ENCODE peak calls at places on chromosomes 4 and X, in eight cellular contexts. Y is K562, E is breast epithelium, S is H1, J is A549, K is right lobe of liver, M is IMR-90, N is GM12892. G is an unnamed sample.

GRCh38 chr4:133149932-133150642 is 993 bp downstream of the PCDH10 start:
- DNase-seq in S (no peak), K (no peak), Y (no peak), M (no peak), N (no peak), J (no peak), E (no peak), G (no peak)

GRCh38 chrX:52852110-52852872 is 15.6 kb downstream of the XAGE3 start:
- DNase-seq in Y (no peak), N (no peak), K (no peak), S (no peak), J (no peak), M (peak; percentile 43), E (no peak), G (no peak)

GRCh38 chr4:53656421-53656981 is 65.2 kb upstream of the LNX1 start:
- DNase-seq in N (no peak), J (no peak), K (no peak), Y (no peak), M (peak; percentile 21), S (no peak), E (no peak), G (no peak)

GRCh38 chr4:1406946-1407656 is 859 bp upstream of the NKX1-1 start:
- DNase-seq in E (peak; percentile 31), J (no peak), K (no peak), N (no peak), M (no peak), Y (no peak), S (no peak), G (no peak)

GRCh38 chr4:184649971-184650855 is 675 bp downstream of the PRIMPOL start:
- DNase-seq in E (no peak), M (peak; percentile 65), K (no peak), N (no peak), S (no peak), Y (no peak), J (no peak), G (no peak)

GRCh38 chr4:48635310-48635709 is 144.8 kb downstream of the FRYL start:
- DNase-seq in S (no peak), E (no peak), Y (no peak), K (no peak), J (no peak), N (no peak), M (peak; percentile 37), G (no peak)

GRCh38 chr4:54099287-54099958 is 540 bp upstream of the GSX2 start:
- DNase-seq in N (no peak), K (no peak), J (no peak), Y (no peak), M (no peak), E (no peak), S (peak; percentile 72), G (no peak)

GRCh38 chrX:153968255-153968654 is 3.4 kb downstream of the HCFC1 start:
- DNase-seq in S (no peak), J (no peak), E (no peak), N (no peak), M (no peak), K (no peak), Y (no peak), G (no peak)

GRCh38 chrX:39688576-39689373 is 409.0 kb downstream of the BCOR start:
- DNase-seq in E (no peak), J (peak; percentile 23), N (peak; percentile 36), Y (peak; percentile 82), S (peak; percentile 63), M (peak; percentile 7), K (peak; percentile 64), G (no peak)

DNA sequence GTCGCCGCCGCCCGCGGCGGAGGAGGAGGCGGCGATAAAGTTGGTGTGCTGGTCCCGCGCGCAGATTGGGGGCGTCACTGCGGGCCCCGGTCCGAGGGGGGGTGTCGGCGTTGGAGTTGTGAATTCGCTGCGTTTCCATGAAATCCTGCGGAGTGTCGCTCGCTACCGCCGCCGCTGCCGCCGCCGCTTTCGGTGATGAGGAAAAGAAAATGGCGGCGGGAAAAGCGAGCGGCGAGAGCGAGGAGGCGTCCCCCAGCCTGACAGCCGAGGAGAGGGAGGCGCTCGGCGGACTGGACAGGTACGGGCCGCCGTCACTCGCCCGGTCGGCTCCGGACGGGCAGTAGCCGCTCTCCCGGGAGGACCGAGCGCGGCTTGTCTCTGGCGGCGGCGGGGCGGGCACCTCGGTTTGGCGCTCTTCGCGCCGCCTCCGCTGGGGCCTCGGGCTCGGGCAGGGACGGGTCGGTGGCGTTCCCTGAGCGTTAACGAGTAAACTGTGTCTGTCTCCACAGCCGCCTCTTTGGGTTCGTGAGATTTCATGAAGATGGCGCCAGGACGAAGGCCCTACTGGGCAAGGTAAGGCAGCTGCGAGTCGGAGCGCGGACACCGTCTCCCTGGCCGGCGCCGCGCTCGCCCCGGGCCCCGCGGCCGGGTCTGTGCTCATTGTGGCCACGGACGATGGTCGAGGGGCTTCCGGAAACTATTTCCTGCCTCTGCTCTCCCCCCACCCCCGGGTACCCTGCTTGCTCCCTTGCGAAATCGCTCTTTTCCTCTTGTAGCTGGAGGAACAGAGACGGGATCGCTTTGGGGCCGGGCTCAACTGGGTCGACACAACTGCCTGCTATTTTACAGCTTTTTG is 655 bp downstream of the KDM6A start:
- DNase-seq in E (peak; percentile 50), K (peak; percentile 60), J (no peak), N (peak; percentile 31), Y (peak; percentile 29), M (peak; percentile 44), S (peak; percentile 46), G (no peak)
- TF ChIP-seq POLR2A in E (no peak), K (peak; percentile 22), J (no peak), N (peak; percentile 62), Y (peak; percentile 17), M (peak; percentile 55), S (no peak), G (no peak)

GRCh38 chr4:6928067-6928466 is 18.4 kb downstream of the TBC1D14 start:
- DNase-seq in K (no peak), N (no peak), M (no peak), Y (no peak), J (no peak), S (no peak), E (no peak), G (no peak)

GRCh38 chr4:6926081-6926480 is 16.5 kb downstream of the TBC1D14 start:
- DNase-seq in S (no peak), J (no peak), E (no peak), Y (no peak), N (no peak), M (no peak), K (no peak), G (no peak)

GRCh38 chr4:6925357-6925836 is 15.8 kb downstream of the TBC1D14 start:
- DNase-seq in K (no peak), Y (peak; percentile 35), M (no peak), N (no peak), S (no peak), J (no peak), E (no peak), G (no peak)

GRCh38 chr4:6929339-6929734 is 19.7 kb downstream of the TBC1D14 start:
- DNase-seq in K (no peak), E (no peak), S (no peak), J (no peak), Y (no peak), M (no peak), N (no peak), G (no peak)

GRCh38 chr4:6926681-6927478 is 17.3 kb downstream of the TBC1D14 start:
- DNase-seq in E (no peak), M (peak; percentile 60), J (no peak), S (no peak), K (peak; percentile 85), N (no peak), Y (peak; percentile 77), G (no peak)
- TF ChIP-seq POLR2A in E (no peak), M (no peak), J (no peak), S (no peak), K (peak; percentile 65), N (no peak), Y (no peak), G (no peak)

DNA sequence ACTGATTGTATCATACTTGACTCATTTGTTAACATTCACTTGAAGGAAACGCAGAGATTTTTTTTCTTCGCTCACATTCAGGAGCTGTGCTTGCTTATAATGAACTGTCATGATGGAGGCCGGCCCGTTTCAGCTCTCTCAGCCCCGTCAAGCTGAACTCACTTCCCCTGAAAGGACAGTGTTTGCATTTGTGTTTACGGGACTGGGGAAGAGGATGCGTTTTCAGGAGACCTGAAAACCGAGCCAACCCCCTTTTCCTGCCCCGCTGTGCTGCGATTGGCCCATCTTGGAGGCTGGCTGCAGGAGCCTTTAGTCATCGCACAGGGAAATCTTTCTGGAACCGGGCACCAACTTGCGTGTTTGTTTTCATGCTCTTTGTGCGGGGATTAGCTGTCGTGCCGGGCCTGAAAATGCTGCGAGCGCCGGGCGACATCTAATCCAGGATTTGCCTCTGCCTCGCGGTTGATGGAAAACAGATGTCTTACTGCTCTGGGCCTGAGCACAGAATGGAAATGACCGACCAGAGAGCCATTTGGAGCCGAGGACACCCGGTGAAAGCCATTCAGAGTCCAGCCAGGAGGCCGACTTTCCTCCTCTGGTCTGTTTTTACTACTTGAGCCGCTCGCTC is 18.0 kb downstream of the TRIM2 start:
- DNase-seq in N (peak; percentile 16), M (peak; percentile 87), S (peak; percentile 65), J (no peak), E (no peak), K (peak; percentile 59), Y (no peak), G (no peak)
- TF ChIP-seq POLR2A in N (no peak), M (peak; percentile 63), S (no peak), J (no peak), E (peak; percentile 26), K (no peak), Y (no peak), G (no peak)

GRCh38 chrX:71067079-71067478 is 1.1 kb downstream of the SNX12 start:
- DNase-seq in M (no peak), J (no peak), Y (no peak), E (no peak), S (no peak), K (no peak), N (no peak), G (no peak)

GRCh38 chrX:71070531-71070930 is 2.4 kb upstream of the SNX12 start:
- DNase-seq in K (no peak), Y (no peak), E (no peak), J (no peak), N (no peak), S (no peak), M (no peak), G (no peak)

GRCh38 chrX:71067727-71068051 is 445 bp downstream of the SNX12 start:
- DNase-seq in K (no peak), S (no peak), J (no peak), E (no peak), M (no peak), Y (no peak), N (no peak), G (no peak)

DNA sequence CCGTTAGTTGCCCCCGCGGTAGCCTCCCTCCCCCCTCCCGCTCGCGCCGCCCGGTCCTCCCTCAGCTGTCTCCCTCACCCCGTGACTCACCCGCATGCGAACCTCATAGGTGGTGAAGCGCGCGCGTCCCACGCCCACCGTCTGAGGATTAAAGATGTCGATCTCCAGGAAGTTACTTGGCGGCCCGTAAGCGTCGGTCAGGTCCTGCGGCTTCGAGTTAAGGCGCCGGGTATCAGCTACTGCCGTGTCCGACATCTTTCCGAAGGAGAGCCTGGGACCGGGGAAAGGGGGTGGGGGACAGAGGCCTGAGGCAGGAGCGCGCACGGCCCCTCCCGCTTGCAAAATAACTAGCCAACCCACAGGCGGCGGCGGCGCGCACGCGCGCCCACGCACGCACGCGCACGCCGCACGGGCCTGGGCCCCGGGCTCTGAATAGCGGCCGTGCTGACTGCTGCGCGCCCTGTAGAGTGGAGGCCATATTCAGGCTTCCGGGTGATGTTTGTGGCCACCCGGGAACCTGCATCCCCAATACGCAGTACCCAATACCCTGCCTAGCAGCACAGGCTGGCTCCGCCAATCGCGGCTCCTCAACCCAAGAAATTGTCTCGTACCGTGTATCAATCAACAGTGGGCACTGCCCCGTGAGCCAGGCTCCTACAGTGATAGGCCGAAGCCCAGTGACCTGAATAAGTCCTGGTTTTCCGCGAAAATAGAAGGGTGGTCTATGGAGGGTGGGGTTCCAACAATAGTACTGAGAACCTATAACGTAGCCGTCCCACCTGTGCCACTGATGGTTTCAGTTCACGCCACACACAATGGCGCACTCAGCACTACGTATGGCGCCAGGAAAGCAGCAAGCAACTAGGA is at the start of gene SNX12:
- DNase-seq in M (peak; percentile 94), E (peak; percentile 86), Y (peak; percentile 76), S (peak; percentile 83), K (peak; percentile 89), J (peak; percentile 93), N (peak; percentile 64), G (peak; percentile 60)
- TF ChIP-seq POLR2A in M (peak; percentile 34), E (no peak), Y (peak; percentile 67), S (no peak), K (peak; percentile 31), J (peak; percentile 53), N (peak; percentile 74), G (peak; percentile 64)

G was measured in GM12891.